ENCODE peak calls at places on chromosomes 13 and 19, in nine cellular contexts. I is CD4-positive, alpha-beta memory T cell; A is neuronal stem cell; L is brain microvascular endothelial cell; W is endodermal cell; Q is IMR-90; Z is BE2C; X is tibial nerve; T is small intestine. E is an unnamed sample.

GRCh38 chr19:29483944-29484581 is 41.7 kb upstream of the VSTM2B start:
- DNase-seq in I (no peak), A (no peak), L (no peak), W (peak), Q (no peak), Z (no peak), X (no peak), T (no peak), E (no peak)

GRCh38 chr13:30615851-30616311 is 1.8 kb upstream of the USPL1 start:
- DNase-seq in I (peak), A (no peak), L (no peak), W (no peak), Q (peak), Z (no peak), X (no peak), T (peak), E (no peak)

GRCh38 chr19:53808710-53809125 is 15.4 kb downstream of the NLRP12 start:
- DNase-seq in I (no peak), A (no peak), L (peak), W (peak), Q (peak), Z (no peak), X (no peak), T (no peak), E (no peak)

GRCh38 chr19:54448037-54448773 is 794 bp upstream of the LENG8 start:
- DNase-seq in I (no peak), A (no peak), L (peak), W (peak), Q (peak), Z (peak), X (peak), T (peak), E (no peak)

GRCh38 chr13:31011193-31011860 is 78.9 kb downstream of the TEX26 start:
- DNase-seq in I (no peak), A (no peak), L (no peak), W (peak), Q (no peak), Z (no peak), X (no peak), T (no peak), E (no peak)

GRCh38 chr13:97329331-97329730 is 104.6 kb upstream of the RAP2A start:
- DNase-seq in I (no peak), A (no peak), L (no peak), W (no peak), Q (peak), Z (no peak), X (no peak), T (no peak), E (no peak)

GRCh38 chr13:46672338-46673090 is 119.5 kb downstream of the LRCH1 start:
- DNase-seq in I (no peak), A (no peak), L (no peak), W (no peak), Q (no peak), Z (no peak), X (no peak), T (no peak), E (no peak)

GRCh38 chr13:36395280-36395679 is 37.0 kb upstream of the CCNA1 start:
- DNase-seq in I (no peak), A (no peak), L (no peak), W (no peak), Q (peak), Z (no peak), X (no peak), T (no peak), E (peak)

GRCh38 chr19:6925801-6926751 is 38.7 kb downstream of the ADGRE1 start:
- DNase-seq in I (peak), A (no peak), L (no peak), W (peak), Q (no peak), Z (no peak), X (no peak), T (no peak), E (no peak)

GRCh38 chr19:19627716-19628498 is at the start of gene LPAR2:
- DNase-seq in I (peak), A (peak), L (no peak), W (peak), Q (no peak), Z (no peak), X (no peak), T (peak), E (no peak)

GRCh38 chr13:29105779-29106178 is 285.6 kb downstream of the MTUS2 start:
- DNase-seq in I (no peak), A (no peak), L (no peak), W (peak), Q (no peak), Z (peak), X (no peak), T (no peak), E (no peak)

GRCh38 chr19:10617409-10618121 is 7.8 kb upstream of the SLC44A2 start:
- DNase-seq in I (no peak), A (no peak), L (peak), W (no peak), Q (peak), Z (no peak), X (no peak), T (no peak), E (no peak)

GRCh38 chr13:25186187-25186586 is 14.1 kb upstream of the AMER2 start:
- DNase-seq in I (no peak), A (no peak), L (no peak), W (no peak), Q (no peak), Z (no peak), X (no peak), T (no peak), E (no peak)

GRCh38 chr19:46413262-46414031 is at the start of gene CCDC8:
- DNase-seq in I (no peak), A (peak), L (peak), W (peak), Q (peak), Z (no peak), X (peak), T (no peak), E (no peak)

GRCh38 chr19:35279985-35280821 is 2.1 kb upstream of the HAMP start:
- DNase-seq in I (no peak), A (no peak), L (no peak), W (no peak), Q (no peak), Z (peak), X (no peak), T (no peak), E (no peak)

GRCh38 chr19:52542984-52543664 is 15.7 kb downstream of the ZNF808 start:
- DNase-seq in I (peak), A (no peak), L (peak), W (no peak), Q (peak), Z (no peak), X (no peak), T (peak), E (peak)

GRCh38 chr19:6772028-6772865 is at the start of gene VAV1:
- DNase-seq in I (peak), A (no peak), L (no peak), W (peak), Q (no peak), Z (no peak), X (no peak), T (peak), E (peak)

GRCh38 chr13:52010890-52011689 is at the start of gene ATP7B:
- DNase-seq in I (peak), A (peak), L (no peak), W (peak), Q (no peak), Z (peak), X (no peak), T (peak), E (no peak)

GRCh38 chr19:49689133-49690072 is at the start of gene ADM5:
- DNase-seq in I (no peak), A (no peak), L (no peak), W (peak), Q (no peak), Z (peak), X (no peak), T (peak), E (no peak)

GRCh38 chr13:35225159-35225558 is 251.3 kb downstream of the MAB21L1 start:
- DNase-seq in I (no peak), A (peak), L (no peak), W (no peak), Q (no peak), Z (no peak), X (no peak), T (no peak), E (no peak)

GRCh38 chr13:100130092-100130491 is 41.2 kb downstream of the PCCA start:
- DNase-seq in I (no peak), A (no peak), L (no peak), W (peak), Q (no peak), Z (peak), X (no peak), T (no peak), E (no peak)

GRCh38 chr13:88895261-88895941 is 1224.2 kb downstream of the SLITRK5 start:
- DNase-seq in I (no peak), A (no peak), L (no peak), W (no peak), Q (no peak), Z (peak), X (no peak), T (no peak), E (no peak)

GRCh38 chr13:86409466-86410241 is 610.4 kb upstream of the SLITRK6 start:
- DNase-seq in I (no peak), A (no peak), L (no peak), W (no peak), Q (no peak), Z (no peak), X (no peak), T (no peak), E (no peak)

GRCh38 chr19:51873097-51873496 is 14.7 kb downstream of the ZNF577 start:
- DNase-seq in I (no peak), A (no peak), L (no peak), W (no peak), Q (no peak), Z (no peak), X (no peak), T (no peak), E (no peak)

GRCh38 chr19:8370176-8371010 is 6.4 kb downstream of the ANGPTL4 start:
- DNase-seq in I (no peak), A (no peak), L (no peak), W (no peak), Q (no peak), Z (no peak), X (no peak), T (peak), E (no peak)

GRCh38 chr13:113672002-113672651 is 5.1 kb downstream of the GRK1 start:
- DNase-seq in I (no peak), A (no peak), L (no peak), W (peak), Q (no peak), Z (peak), X (peak), T (no peak), E (no peak)

DNA sequence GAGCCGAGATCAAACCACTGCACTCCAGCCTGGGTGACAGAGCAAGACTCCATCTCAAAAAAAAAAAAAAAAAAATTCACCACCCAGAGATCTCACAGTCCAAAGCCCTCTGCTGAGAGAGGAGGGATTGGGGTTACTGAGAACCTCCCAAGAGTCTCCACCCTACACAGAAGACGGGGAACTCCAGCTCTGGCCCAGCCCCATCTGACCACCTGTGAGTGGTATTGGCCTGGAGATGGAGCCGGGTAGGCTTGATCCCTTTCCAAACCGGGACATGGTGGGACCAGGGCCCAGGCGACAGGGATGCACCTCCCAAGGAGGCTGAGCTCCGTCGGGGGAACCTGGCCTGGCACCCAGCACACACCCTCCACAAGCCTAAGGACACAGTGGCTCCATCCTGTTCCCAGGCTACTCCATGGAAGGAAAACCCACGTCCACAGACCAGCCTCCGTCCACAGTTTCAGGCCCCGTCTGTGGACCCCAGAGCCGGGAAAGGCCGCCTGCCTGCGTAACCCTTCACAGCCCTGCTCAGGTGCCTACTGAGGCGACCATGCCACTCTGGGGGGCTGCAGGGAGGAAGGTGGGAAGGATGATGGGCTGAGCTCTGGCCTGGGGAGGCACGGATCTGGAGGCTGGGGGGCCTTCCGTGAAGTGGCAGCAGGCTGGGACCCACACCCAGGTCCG is 1.8 kb downstream of the TMEM259 start:
- DNase-seq in I (no peak), A (no peak), L (no peak), W (no peak), Q (no peak), Z (no peak), X (no peak), T (no peak), E (no peak)
- H3K4me3 ChIP-seq in I (peak), A (peak), L (peak), W (peak), Q (peak), Z (peak), X (peak), T (no peak), E (peak)

DNA sequence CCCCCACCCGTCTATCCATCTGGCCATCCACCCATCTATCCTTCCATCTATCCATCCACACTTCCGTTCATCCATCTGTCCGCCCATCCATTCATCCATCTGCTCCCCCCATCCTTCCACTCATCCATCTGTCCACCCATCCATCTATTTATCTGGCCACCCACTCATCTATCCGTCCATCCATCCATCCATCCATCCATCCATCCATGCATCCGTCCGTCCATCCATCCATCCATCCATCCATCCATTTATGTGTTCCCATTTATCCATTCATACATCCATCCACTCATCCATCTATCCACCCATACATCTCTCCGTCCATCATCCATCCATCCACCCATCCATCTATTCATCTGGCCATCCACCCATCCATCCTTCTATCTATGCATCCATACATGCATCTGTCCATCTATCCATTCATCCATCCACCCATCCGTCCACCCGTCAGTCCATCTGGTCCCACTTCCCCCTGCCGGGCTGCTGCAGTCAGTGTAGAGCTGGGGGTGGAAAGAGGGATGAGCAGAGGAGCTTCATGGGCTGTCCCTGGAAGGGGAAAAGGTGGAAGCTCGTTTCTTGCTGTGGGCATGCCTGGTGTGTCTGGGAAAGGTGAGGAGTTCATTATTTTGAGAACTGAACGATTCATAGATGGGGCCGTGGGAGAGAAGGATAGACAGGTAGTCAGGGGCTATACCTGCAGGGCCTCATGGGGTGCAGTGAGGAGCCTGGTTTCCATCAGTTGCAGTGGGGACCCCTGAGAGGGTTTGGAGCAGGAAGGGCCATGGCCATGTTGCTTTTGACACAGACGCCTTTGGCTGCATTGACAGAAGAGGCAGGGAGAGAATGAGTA is 842 bp downstream of the HSD11B1L start:
- DNase-seq in I (no peak), A (no peak), L (no peak), W (peak), Q (no peak), Z (no peak), X (no peak), T (no peak), E (no peak)
- H3K4me3 ChIP-seq in I (peak), A (peak), L (peak), W (peak), Q (peak), Z (peak), X (peak), T (no peak), E (peak)

DNA sequence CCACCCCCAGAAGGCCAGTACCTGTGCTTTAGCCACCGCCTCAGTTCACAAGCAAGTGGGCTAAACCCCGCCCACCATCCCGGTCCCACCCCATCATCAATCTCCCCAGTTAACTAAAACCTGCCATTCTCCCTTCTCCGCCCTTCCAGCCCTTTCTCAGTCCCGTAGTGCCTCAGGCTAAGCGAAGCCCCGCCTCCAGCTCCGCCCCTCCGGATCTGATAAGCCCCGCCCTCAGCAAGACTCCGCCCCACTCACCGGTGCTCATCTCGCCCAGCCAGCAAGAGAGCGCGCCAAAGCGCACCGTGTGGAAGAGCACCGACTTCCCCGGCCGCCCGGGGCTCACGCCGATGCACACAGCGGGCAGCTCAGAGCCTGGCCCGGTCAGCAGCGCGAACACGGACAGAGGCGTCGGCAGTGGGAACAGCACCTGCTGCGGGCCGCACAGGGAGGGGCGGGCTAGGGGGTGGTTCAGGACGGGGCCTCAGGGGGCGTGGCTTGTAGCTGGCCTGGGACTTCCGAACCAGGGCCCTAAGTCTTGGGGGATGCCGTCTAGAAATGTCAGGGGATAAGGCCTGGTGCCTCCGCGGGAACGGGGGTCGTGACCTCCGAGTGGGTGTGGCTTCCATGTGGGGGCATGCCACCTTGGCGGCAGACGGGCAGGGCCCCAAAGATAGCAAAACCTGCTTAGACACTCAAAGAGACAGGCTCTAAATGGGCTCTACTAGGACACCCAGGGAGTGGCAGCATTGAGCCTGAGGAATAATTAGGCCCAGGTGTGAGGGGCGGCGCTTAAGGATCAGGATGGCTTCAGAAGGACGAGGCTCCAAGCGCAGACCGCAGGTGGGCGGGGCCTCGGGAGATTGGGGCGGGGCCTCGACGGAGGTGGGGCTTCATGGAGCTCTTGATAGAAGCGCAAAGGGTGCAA is 21.4 kb downstream of the MAP4K1 start:
- DNase-seq in I (no peak), A (peak), L (no peak), W (peak), Q (no peak), Z (peak), X (no peak), T (peak), E (no peak)
- H3K4me3 ChIP-seq in I (no peak), A (peak), L (no peak), W (peak), Q (no peak), Z (peak), X (no peak), T (no peak), E (no peak)

GRCh38 chr13:20832861-20833260 is 59.1 kb upstream of the EEF1AKMT1 start:
- DNase-seq in I (no peak), A (no peak), L (no peak), W (no peak), Q (no peak), Z (no peak), X (no peak), T (no peak), E (no peak)

GRCh38 chr13:20833900-20834679 is 60.3 kb upstream of the EEF1AKMT1 start:
- DNase-seq in I (no peak), A (no peak), L (no peak), W (no peak), Q (no peak), Z (no peak), X (no peak), T (no peak), E (no peak)

GRCh38 chr13:20831933-20832332 is 58.2 kb upstream of the EEF1AKMT1 start:
- DNase-seq in I (no peak), A (no peak), L (no peak), W (no peak), Q (no peak), Z (no peak), X (no peak), T (no peak), E (no peak)

GRCh38 chr13:20828540-20829364 is 55.0 kb upstream of the EEF1AKMT1 start:
- DNase-seq in I (peak), A (peak), L (no peak), W (no peak), Q (peak), Z (peak), X (no peak), T (peak), E (peak)

GRCh38 chr13:20831254-20831653 is 57.5 kb upstream of the EEF1AKMT1 start:
- DNase-seq in I (no peak), A (no peak), L (no peak), W (no peak), Q (no peak), Z (no peak), X (no peak), T (no peak), E (no peak)
- H3K4me3 ChIP-seq in I (no peak), A (no peak), L (no peak), W (peak), Q (no peak), Z (no peak), X (no peak), T (no peak), E (no peak)

DNA sequence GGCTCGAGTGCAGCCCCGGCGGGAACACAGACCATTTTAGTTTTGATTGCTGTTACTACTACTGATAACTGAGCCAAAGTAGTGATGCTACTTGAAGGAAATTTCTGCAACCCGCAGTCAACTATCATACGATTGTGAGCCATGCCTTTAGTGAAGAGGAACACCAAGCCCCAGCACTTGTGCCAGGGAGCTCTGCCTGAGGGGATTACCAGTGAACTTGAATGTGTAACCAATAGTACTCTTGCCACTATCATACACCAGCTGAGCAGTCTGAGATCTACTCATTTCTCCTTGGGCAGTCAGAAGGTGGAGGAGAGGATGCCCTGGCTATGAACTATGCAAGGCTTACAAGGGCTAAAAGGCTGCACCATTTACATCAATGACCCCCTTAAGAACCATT is 49.0 kb upstream of the N4BP2L1 start:
- DNase-seq in I (no peak), A (no peak), L (no peak), W (no peak), Q (no peak), Z (no peak), X (no peak), T (no peak), E (no peak)
- H3K4me3 ChIP-seq in I (no peak), A (no peak), L (no peak), W (no peak), Q (no peak), Z (no peak), X (no peak), T (no peak), E (no peak)

E was measured in Jurkat, Clone E6-1.